ENCODE peak calls at places on chromosomes 5 and 9, in six cellular contexts. V, H, Z, O, S and B are unnamed samples.

GRCh38 chr5:135308752-135309151 is 90.3 kb downstream of the MACROH2A1 start:
- DNase-seq in S (no peak), O (no peak), V (no peak), Z (no peak), H (peak), B (no peak)

GRCh38 chr9:97694768-97695167 is 2.4 kb downstream of the XPA start:
- DNase-seq in Z (no peak), O (no peak), S (no peak), H (no peak), V (no peak), B (no peak)

GRCh38 chr5:124995451-124995850 is 249.0 kb upstream of the ZNF608 start:
- DNase-seq in O (no peak), Z (no peak), H (peak), V (no peak), S (no peak), B (no peak)

GRCh38 chr5:127321465-127321864 is 30.9 kb downstream of the MEGF10 start:
- DNase-seq in O (no peak), S (no peak), Z (no peak), H (no peak), V (no peak), B (no peak)

GRCh38 chr5:33120671-33121070 is 320.1 kb upstream of the TARS1 start:
- DNase-seq in H (peak), V (no peak), Z (no peak), S (no peak), O (no peak), B (no peak)

GRCh38 chr5:139150359-139150999 is 47.7 kb downstream of the SIL1 start:
- DNase-seq in O (no peak), V (no peak), Z (no peak), S (no peak), H (no peak), B (no peak)

GRCh38 chr5:42974546-42974945 is 65.6 kb downstream of the ANXA2R start:
- DNase-seq in H (peak), S (no peak), O (no peak), V (no peak), Z (no peak), B (no peak)

GRCh38 chr5:135162661-135163265 is 128.7 kb upstream of the PITX1 start:
- DNase-seq in V (no peak), H (peak), O (no peak), Z (no peak), S (no peak), B (no peak)

GRCh38 chr9:134897584-134898170 is 17.1 kb downstream of the FCN2 start:
- DNase-seq in O (no peak), Z (no peak), V (no peak), H (no peak), S (no peak), B (no peak)

GRCh38 chr5:138032028-138032571 is 779 bp downstream of the FAM13B start:
- DNase-seq in Z (peak), V (peak), O (peak), S (peak), H (peak), B (peak)

GRCh38 chr9:135253305-135254004 is 166.0 kb downstream of the OLFM1 start:
- DNase-seq in Z (no peak), S (peak), V (no peak), H (no peak), O (no peak), B (no peak)

GRCh38 chr9:116163293-116164055 is 9.9 kb downstream of the PAPPA start:
- DNase-seq in S (no peak), H (no peak), V (no peak), O (peak), Z (no peak), B (no peak)

GRCh38 chr9:68794898-68795297 is 89.9 kb downstream of the PIP5K1B start:
- DNase-seq in H (no peak), O (no peak), Z (no peak), V (no peak), S (no peak), B (no peak)

GRCh38 chr9:90884178-90884577 is 82.6 kb downstream of the SYK start:
- DNase-seq in H (no peak), V (no peak), O (no peak), Z (no peak), S (no peak), B (no peak)

GRCh38 chr9:111036946-111037743 is 1.1 kb downstream of the LPAR1 start:
- DNase-seq in H (peak), V (no peak), S (no peak), Z (peak), O (no peak), B (no peak)

GRCh38 chr9:13568446-13568845 is 289.0 kb upstream of the MPDZ start:
- DNase-seq in V (no peak), Z (no peak), O (no peak), S (peak), H (no peak), B (no peak)

GRCh38 chr5:77259479-77259878 is 49.0 kb downstream of the PDE8B start:
- DNase-seq in O (no peak), H (peak), Z (no peak), S (no peak), V (no peak), B (no peak)

GRCh38 chr9:26170224-26170623 is 492.0 kb upstream of the TUSC1 start:
- DNase-seq in Z (no peak), H (no peak), V (no peak), O (no peak), S (no peak), B (no peak)

GRCh38 chr9:128124873-128125574 is 2.5 kb downstream of the PTGES2 start:
- DNase-seq in O (peak), V (no peak), Z (no peak), H (peak), S (peak), B (no peak)

GRCh38 chr5:87410941-87411340 is 1.8 kb downstream of the CCNH start:
- DNase-seq in V (no peak), O (no peak), S (no peak), H (peak), Z (no peak), B (no peak)

GRCh38 chr5:176450077-176450476 is 1.9 kb downstream of the FAF2 start:
- DNase-seq in S (no peak), O (no peak), H (no peak), V (no peak), Z (no peak), B (no peak)

GRCh38 chr5:157998021-157998504 is 139.1 kb upstream of the CLINT1 start:
- DNase-seq in V (no peak), O (no peak), S (no peak), Z (no peak), H (peak), B (no peak)